ENCODE peak calls at places on chromosomes 12 and 14, in nine cellular contexts. T, A, H, J, Z, N, P, D and W are unnamed samples.

GRCh38 chr12:4383304-4383865 is 3.9 kb upstream of the FGF23 start:
- DNase-seq in J (no peak), A (peak), P (no peak), N (no peak), T (no peak), Z (no peak), D (no peak), H (no peak), W (peak)

GRCh38 chr14:104977008-104977680 is 1.0 kb downstream of the AHNAK2 start:
- DNase-seq in T (no peak), D (no peak), N (peak), J (no peak), H (no peak), P (no peak), Z (no peak), A (no peak), W (peak)

GRCh38 chr12:85273411-85274075 is 6.5 kb upstream of the ALX1 start:
- DNase-seq in D (no peak), T (no peak), H (no peak), A (no peak), Z (no peak), J (no peak), P (no peak), N (no peak), W (no peak)

GRCh38 chr14:27181304-27181703 is 583.5 kb upstream of the NOVA1 start:
- DNase-seq in P (no peak), A (no peak), H (no peak), J (no peak), D (no peak), N (peak), T (no peak), Z (no peak), W (no peak)

GRCh38 chr12:51413791-51414190 is 10.8 kb upstream of the SLC4A8 start:
- DNase-seq in P (no peak), J (no peak), A (no peak), T (no peak), N (no peak), H (no peak), Z (no peak), D (no peak), W (no peak)

GRCh38 chr14:83887871-83888270 is 1642.1 kb upstream of the FLRT2 start:
- DNase-seq in T (no peak), P (no peak), A (no peak), D (no peak), N (no peak), H (no peak), J (no peak), Z (no peak), W (no peak)

GRCh38 chr14:22753586-22753985 is 12.9 kb upstream of the OXA1L start:
- DNase-seq in P (no peak), H (no peak), Z (no peak), D (no peak), T (no peak), A (no peak), J (no peak), N (no peak), W (no peak)

GRCh38 chr12:103858953-103859601 is 18.0 kb upstream of the NT5DC3 start:
- DNase-seq in J (peak), D (peak), H (no peak), T (peak), Z (peak), A (no peak), P (peak), N (peak), W (peak)

GRCh38 chr12:75751769-75752471 is 240.5 kb upstream of the KRR1 start:
- DNase-seq in A (no peak), T (peak), H (no peak), J (no peak), Z (no peak), D (no peak), N (no peak), P (peak), W (no peak)

GRCh38 chr12:121494093-121494787 is 86.6 kb downstream of the KDM2B start:
- DNase-seq in A (no peak), J (peak), D (peak), P (no peak), N (peak), H (peak), T (peak), Z (peak), W (peak)

GRCh38 chr12:101877816-101878811 is 734 bp downstream of the DRAM1 start:
- DNase-seq in Z (no peak), N (peak), P (peak), A (no peak), J (peak), T (peak), H (peak), D (peak), W (peak)

GRCh38 chr14:95699397-95699796 is 13.2 kb downstream of the TCL1B start:
- DNase-seq in D (no peak), N (no peak), T (no peak), P (no peak), A (no peak), Z (no peak), H (no peak), J (no peak), W (no peak)

GRCh38 chr12:60209933-60210332 is 614.1 kb downstream of the SLC16A7 start:
- DNase-seq in A (no peak), P (no peak), T (peak), J (no peak), H (no peak), N (no peak), D (no peak), Z (no peak), W (peak)

GRCh38 chr12:94762259-94762942 is 112.0 kb upstream of the TMCC3 start:
- DNase-seq in A (peak), D (no peak), N (no peak), P (no peak), H (no peak), T (peak), Z (no peak), J (no peak), W (peak)

GRCh38 chr14:25090281-25090680 is 40.3 kb upstream of the STXBP6 start:
- DNase-seq in Z (no peak), N (no peak), A (no peak), D (no peak), H (no peak), T (no peak), P (peak), J (no peak), W (no peak)

GRCh38 chr14:38210168-38210567 is 2.5 kb downstream of the SSTR1 start:
- DNase-seq in N (no peak), H (no peak), T (peak), P (peak), A (no peak), Z (no peak), D (no peak), J (no peak), W (no peak)

GRCh38 chr14:68507544-68508081 is 285.3 kb downstream of the ZFP36L1 start:
- DNase-seq in T (no peak), P (no peak), J (no peak), Z (no peak), N (no peak), D (no peak), A (no peak), H (no peak), W (no peak)

GRCh38 chr12:31803306-31804184 is 74.7 kb upstream of the AMN1 start:
- DNase-seq in D (no peak), T (no peak), J (no peak), N (no peak), P (no peak), H (no peak), Z (no peak), A (no peak), W (no peak)

GRCh38 chr12:53182836-53183235 is 2.1 kb upstream of the CSAD start:
- DNase-seq in H (no peak), D (peak), P (no peak), A (peak), N (no peak), J (no peak), Z (no peak), T (peak), W (no peak)

GRCh38 chr12:5706247-5706646 is 238.8 kb downstream of the ANO2 start:
- DNase-seq in D (no peak), J (no peak), A (no peak), P (no peak), H (no peak), T (no peak), Z (no peak), N (no peak), W (no peak)

GRCh38 chr12:67819902-67820301 is 169.3 kb upstream of the IFNG-AS1 start:
- DNase-seq in J (no peak), D (no peak), A (no peak), H (no peak), P (no peak), Z (no peak), N (no peak), T (no peak), W (no peak)

GRCh38 chr14:36241183-36241582 is 64.7 kb upstream of the PTCSC3 start:
- DNase-seq in H (no peak), J (no peak), P (no peak), N (no peak), D (no peak), Z (no peak), A (no peak), T (peak), W (no peak)
- TF ChIP-seq CTCF in H (no peak), J (no peak), P (no peak), N (no peak), D (no peak), Z (peak), A (no peak), T (no peak), W (no peak)

DNA sequence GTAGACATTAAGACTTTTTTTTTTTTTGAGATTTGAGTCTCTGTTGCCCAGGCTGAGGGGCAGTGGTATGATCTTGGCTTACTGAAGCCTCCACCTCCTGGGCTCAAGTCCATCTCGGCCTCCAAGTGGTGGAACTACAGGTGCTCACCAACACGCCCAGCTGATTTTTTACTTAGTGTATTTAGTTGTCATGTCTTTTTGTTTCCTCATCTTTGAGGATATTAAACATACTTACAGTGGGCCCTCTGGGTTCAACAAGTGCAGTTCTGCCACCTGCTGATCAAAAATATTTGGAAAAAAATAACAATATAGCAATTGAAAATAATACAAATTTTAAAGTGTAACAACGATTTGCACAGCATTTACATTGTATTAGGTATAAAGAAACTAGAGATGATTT is 4.4 kb upstream of the B4GALNT1 start:
- DNase-seq in P (no peak), J (no peak), H (no peak), A (no peak), T (no peak), N (no peak), D (no peak), Z (no peak), W (no peak)
- TF ChIP-seq CTCF in P (no peak), J (no peak), H (no peak), A (no peak), T (no peak), N (no peak), D (no peak), Z (no peak), W (no peak)

DNA sequence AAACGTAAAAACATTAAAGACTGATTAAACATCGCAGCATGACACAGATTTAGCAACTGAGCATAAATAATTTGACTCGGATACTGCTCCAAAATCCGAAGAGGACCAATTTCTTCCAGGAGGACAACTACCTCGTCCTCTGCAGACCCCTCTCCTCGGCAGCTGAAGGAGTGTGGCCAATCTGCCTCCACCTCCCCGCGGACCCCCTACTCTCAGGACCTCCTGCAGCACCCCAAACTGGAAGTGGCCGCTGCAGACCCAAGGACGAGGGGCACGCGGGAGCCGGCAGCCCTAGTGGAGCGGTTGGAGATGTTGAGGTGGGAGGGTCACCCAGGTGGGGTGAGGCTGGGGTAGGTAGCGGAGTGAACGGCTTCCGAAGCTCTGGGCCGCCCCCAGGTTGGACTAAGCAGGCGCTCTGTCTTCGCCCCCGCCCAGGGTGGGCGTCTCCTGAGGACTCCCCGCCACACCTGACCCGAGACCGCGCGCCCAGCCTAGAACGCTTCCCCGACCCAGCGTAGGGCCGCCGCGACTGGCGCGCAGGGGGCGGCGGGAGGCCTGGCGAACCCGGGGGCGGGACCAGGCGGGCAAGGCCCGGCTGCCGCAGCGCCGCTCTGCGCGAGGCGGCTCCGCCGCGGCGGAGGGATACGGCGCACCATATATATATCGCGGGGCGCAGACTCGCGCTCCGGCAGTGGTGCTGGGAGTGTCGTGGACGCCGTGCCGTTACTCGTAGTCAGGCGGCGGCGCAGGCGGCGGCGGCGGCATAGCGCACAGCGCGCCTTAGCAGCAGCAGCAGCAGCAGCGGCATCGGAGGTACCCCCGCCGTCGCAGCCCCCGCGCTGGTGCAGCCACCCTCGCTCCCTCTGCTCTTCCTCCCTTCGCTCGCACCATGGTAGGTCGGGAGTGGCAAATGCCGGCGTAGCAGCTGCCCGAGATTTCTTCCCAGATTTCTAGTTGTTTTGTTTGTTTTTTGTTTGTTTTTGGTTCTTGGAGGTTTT is at the start of gene CALM1:
- DNase-seq in J (peak), H (peak), T (peak), N (peak), D (peak), P (peak), Z (peak), A (peak), W (peak)
- TF ChIP-seq CTCF in J (peak), H (peak), T (peak), N (no peak), D (no peak), P (no peak), Z (no peak), A (no peak), W (no peak)

DNA sequence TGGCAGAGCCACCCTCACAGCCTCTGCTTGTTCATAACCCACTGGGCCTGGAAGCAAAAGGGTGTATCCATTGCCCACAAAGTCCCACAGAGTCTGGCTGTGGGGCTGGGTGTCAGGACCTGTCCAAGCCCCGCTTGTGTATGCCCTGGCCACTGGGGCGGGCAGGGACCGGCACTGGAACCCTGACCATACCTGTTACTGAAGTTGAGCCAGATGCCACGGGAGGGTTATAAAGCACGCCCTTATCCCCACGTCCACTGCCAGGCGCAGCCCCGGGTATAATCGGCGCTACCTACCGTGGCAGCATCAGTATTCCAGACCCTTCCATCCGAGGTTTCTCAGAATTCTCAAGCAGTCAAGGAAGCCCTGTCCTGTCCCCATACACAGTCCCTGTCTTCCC is 40.8 kb downstream of the PHETA1 start:
- DNase-seq in Z (no peak), N (no peak), J (no peak), A (no peak), D (no peak), T (no peak), P (no peak), H (no peak), W (no peak)
- TF ChIP-seq CTCF in Z (no peak), N (no peak), J (no peak), A (no peak), D (no peak), T (no peak), P (no peak), H (no peak), W (no peak)

GRCh38 chr14:34065690-34066391 is 115.0 kb upstream of the EGLN3 start:
- DNase-seq in T (no peak), Z (no peak), H (no peak), N (no peak), P (no peak), J (no peak), D (no peak), A (no peak), W (no peak)

GRCh38 chr14:34063470-34064164 is 112.7 kb upstream of the EGLN3 start:
- DNase-seq in H (no peak), T (peak), A (no peak), D (no peak), P (no peak), Z (no peak), J (no peak), N (peak), W (no peak)

GRCh38 chr14:34063042-34063441 is 112.2 kb upstream of the EGLN3 start:
- DNase-seq in T (no peak), D (no peak), N (no peak), P (no peak), A (no peak), H (no peak), Z (no peak), J (no peak), W (no peak)

GRCh38 chr14:34065222-34065621 is 114.3 kb upstream of the EGLN3 start:
- DNase-seq in P (no peak), Z (no peak), N (no peak), A (no peak), J (no peak), D (no peak), T (no peak), H (no peak), W (no peak)

GRCh38 chr14:34064349-34064748 is 113.5 kb upstream of the EGLN3 start:
- DNase-seq in N (peak), Z (no peak), J (peak), A (no peak), P (peak), D (peak), T (peak), H (no peak), W (peak)
- TF ChIP-seq CTCF in N (no peak), Z (no peak), J (no peak), A (no peak), P (no peak), D (no peak), T (no peak), H (no peak), W (no peak)

DNA sequence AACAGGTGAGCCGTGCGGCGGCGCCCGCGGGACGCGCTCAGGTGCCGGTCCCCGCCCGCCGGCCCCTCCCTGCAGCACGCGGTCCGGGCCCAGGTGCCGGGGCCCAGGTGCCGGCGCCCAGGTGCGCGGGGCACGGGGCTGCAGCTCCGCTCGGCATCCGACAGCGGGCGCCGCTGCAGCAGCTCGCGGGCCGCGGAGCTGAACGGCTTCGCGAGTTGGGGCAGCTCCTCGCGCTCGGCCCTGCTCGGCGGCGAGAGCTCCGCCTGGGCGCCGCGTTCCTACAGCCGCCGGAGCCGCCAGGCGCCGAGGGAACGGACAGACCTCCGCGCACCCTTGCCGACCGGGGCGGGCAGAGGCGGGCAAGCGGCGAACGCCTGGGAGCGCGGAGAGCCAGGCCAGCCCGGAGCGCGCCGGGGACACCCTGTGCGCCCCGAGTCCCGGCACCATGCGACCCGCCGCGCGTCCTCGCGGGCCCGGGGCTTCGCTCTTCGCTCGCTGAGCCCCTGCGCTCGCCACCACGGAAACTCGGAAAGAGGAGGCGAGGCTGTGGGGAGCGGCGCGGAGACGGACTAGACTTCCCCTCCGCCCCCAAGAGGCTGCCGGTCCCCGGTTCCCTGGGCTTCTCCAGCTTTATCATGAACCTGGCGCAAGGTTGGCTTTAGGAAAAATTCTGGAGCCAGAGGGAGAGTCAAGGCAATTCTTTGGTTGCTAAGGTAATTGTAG is at the start of gene RGS6:
- DNase-seq in P (peak), D (peak), N (peak), Z (peak), T (peak), J (peak), A (no peak), H (peak), W (peak)
- TF ChIP-seq CTCF in P (no peak), D (no peak), N (peak), Z (peak), T (peak), J (no peak), A (no peak), H (peak), W (no peak)

GRCh38 chr14:82009076-82009475 is 475.4 kb upstream of the SEL1L start:
- DNase-seq in Z (no peak), N (no peak), H (no peak), P (no peak), J (no peak), A (no peak), T (no peak), D (no peak), W (peak)
- TF ChIP-seq CTCF in Z (no peak), N (no peak), H (peak), P (no peak), J (no peak), A (no peak), T (no peak), D (no peak), W (peak)

GRCh38 chr14:94051779-94052178 is 25.6 kb downstream of the OTUB2 start:
- DNase-seq in H (no peak), Z (no peak), N (no peak), J (no peak), A (no peak), T (no peak), P (no peak), D (no peak), W (no peak)

GRCh38 chr14:94050231-94050880 is 24.2 kb downstream of the OTUB2 start:
- DNase-seq in J (no peak), Z (no peak), D (no peak), N (peak), A (no peak), H (no peak), T (no peak), P (no peak), W (no peak)

GRCh38 chr14:94049625-94050023 is 23.5 kb downstream of the OTUB2 start:
- DNase-seq in N (no peak), A (no peak), Z (no peak), P (no peak), D (no peak), H (no peak), T (no peak), J (no peak), W (no peak)

GRCh38 chr14:94052662-94053061 is 26.5 kb downstream of the OTUB2 start:
- DNase-seq in N (no peak), J (no peak), Z (no peak), T (no peak), D (no peak), H (no peak), P (no peak), A (no peak), W (no peak)

DNA sequence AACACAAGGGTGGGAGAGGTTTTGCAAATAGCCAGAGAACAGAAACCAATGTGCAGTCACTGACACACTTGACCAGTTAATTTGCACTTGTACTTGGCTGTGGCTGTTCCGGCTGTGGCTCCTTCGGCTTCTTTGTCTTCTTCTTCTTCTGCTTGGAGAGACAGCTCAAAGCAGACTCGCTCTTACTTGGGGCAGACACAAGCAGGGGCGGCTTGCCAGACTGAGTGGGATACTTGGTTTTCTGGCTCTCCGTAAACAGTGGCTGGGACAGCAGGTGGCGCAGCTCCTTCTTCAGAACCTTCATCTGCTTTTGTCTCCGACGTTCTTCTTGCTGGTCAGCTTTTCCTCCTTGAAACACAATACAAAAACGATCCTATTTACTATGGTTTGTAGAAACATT is 25.0 kb downstream of the OTUB2 start:
- DNase-seq in T (peak), Z (no peak), H (no peak), D (peak), J (peak), N (peak), P (peak), A (no peak), W (peak)
- TF ChIP-seq CTCF in T (peak), Z (peak), H (peak), D (peak), J (peak), N (peak), P (peak), A (no peak), W (peak)